ENCODE peak calls at places on chromosomes 4 and X, in nine cellular contexts. C is sciatic nerve; T is activated T-helper 17 cell treated with anti-CD3 and anti-CD28 coated beads, Interleukin-2, amount 50 U/mL, for 72 hours; N is GM23338; D is left cardiac atrium; I is mucosa of descending colon; Y is CD4-positive, alpha-beta T cell; P is CD8-positive, alpha-beta T cell; F is activated CD8-positive, alpha-beta memory T cell treated with anti-CD3 and anti-CD28 coated beads, Interleukin-2, amount 10 ng/mL, durations not matched to agents 7 days and 5 days. R is an unnamed sample.

GRCh38 chr4:112731715-112732114 is 94.8 kb downstream of the LARP7 start:
- ATAC-seq in C (no peak), T (no peak), N (no peak), D (no peak), I (no peak), Y (no peak), P (no peak), F (no peak), R (no peak)

GRCh38 chr4:3388461-3389185 is 53.1 kb upstream of the HGFAC start:
- ATAC-seq in C (peak), T (no peak), N (peak), D (peak), I (peak), Y (no peak), P (no peak), F (no peak), R (peak)

GRCh38 chr4:89111833-89112563 is 665 bp downstream of the TIGD2 start:
- ATAC-seq in C (no peak), T (no peak), N (no peak), D (no peak), I (peak), Y (no peak), P (no peak), F (no peak), R (no peak)

GRCh38 chrX:100409316-100410082 is 574 bp downstream of the PCDH19 start:
- ATAC-seq in C (no peak), T (no peak), N (peak), D (no peak), I (peak), Y (no peak), P (no peak), F (no peak), R (peak)

GRCh38 chr4:138405934-138406567 is 163.9 kb upstream of the SLC7A11 start:
- ATAC-seq in C (peak), T (no peak), N (no peak), D (peak), I (no peak), Y (no peak), P (no peak), F (no peak), R (no peak)

GRCh38 chr4:25144870-25145481 is 15.3 kb downstream of the SEPSECS start:
- ATAC-seq in C (no peak), T (no peak), N (no peak), D (no peak), I (no peak), Y (no peak), P (no peak), F (no peak), R (no peak)

GRCh38 chr4:123811763-123812390 is 415.3 kb downstream of the SPRY1 start:
- ATAC-seq in C (peak), T (no peak), N (no peak), D (no peak), I (no peak), Y (no peak), P (no peak), F (no peak), R (peak)

GRCh38 chr4:54230479-54231418 is 1.7 kb downstream of the PDGFRA start:
- ATAC-seq in C (no peak), T (no peak), N (peak), D (peak), I (no peak), Y (no peak), P (no peak), F (no peak), R (peak)

GRCh38 chr4:142566243-142566642 is 279.9 kb downstream of the INPP4B start:
- ATAC-seq in C (no peak), T (no peak), N (no peak), D (no peak), I (peak), Y (peak), P (no peak), F (no peak), R (no peak)

GRCh38 chrX:67568769-67569168 is 24.9 kb downstream of the AR start:
- ATAC-seq in C (no peak), T (no peak), N (no peak), D (peak), I (no peak), Y (no peak), P (no peak), F (no peak), R (no peak)

GRCh38 chr4:39476181-39476873 is 17.5 kb downstream of the LIAS start:
- ATAC-seq in C (peak), T (no peak), N (no peak), D (no peak), I (no peak), Y (no peak), P (no peak), F (no peak), R (no peak)

GRCh38 chr4:6681191-6681590 is 12.5 kb upstream of the S100P start:
- ATAC-seq in C (no peak), T (no peak), N (peak), D (no peak), I (peak), Y (no peak), P (no peak), F (no peak), R (no peak)